ENCODE peak calls at places on chromosomes 16 and 17, in four cellular contexts. U is dorsolateral prefrontal cortex; S is LoVo; R is CD4-positive, alpha-beta memory T cell. D is an unnamed sample.

GRCh38 chr16:31194898-31195297 is 7.7 kb downstream of the PYCARD start:
- DNase-seq in U (no peak), R (no peak), S (no peak), D (no peak)

GRCh38 chr17:45063198-45063597 is 2.1 kb downstream of the NMT1 start:
- DNase-seq in S (no peak), R (no peak), U (no peak), D (no peak)

GRCh38 chr17:39653662-39654331 is 11.4 kb upstream of the TCAP start:
- DNase-seq in R (peak), U (peak), S (peak), D (peak)

GRCh38 chr16:30741461-30741914 is 6.7 kb upstream of the PHKG2 start:
- DNase-seq in S (no peak), U (no peak), R (no peak), D (no peak)

GRCh38 chr17:19318611-19319010 is 43.9 kb downstream of the B9D1 start:
- DNase-seq in S (no peak), R (no peak), U (peak), D (no peak)

GRCh38 chr17:6639651-6640535 is 618 bp downstream of the KIAA0753 start:
- DNase-seq in U (no peak), S (peak), R (no peak), D (peak)

GRCh38 chr17:63117431-63117830 is 151.4 kb downstream of the TANC2 start:
- DNase-seq in U (no peak), S (no peak), R (no peak), D (no peak)

GRCh38 chr16:81155769-81156168 is 59.6 kb upstream of the GCSH start:
- DNase-seq in U (no peak), S (no peak), R (no peak), D (no peak)

GRCh38 chr17:48543854-48544355 is 1.0 kb downstream of the HOXB2 start:
- DNase-seq in S (no peak), R (peak), U (no peak), D (no peak)

GRCh38 chr17:49829026-49829425 is 18.8 kb downstream of the TAC4 start:
- DNase-seq in R (no peak), S (no peak), U (no peak), D (no peak)

GRCh38 chr16:65783709-65784474 is 582.6 kb upstream of the CDH5 start:
- DNase-seq in R (no peak), S (no peak), U (no peak), D (no peak)

GRCh38 chr17:81264640-81265039 is 25.5 kb downstream of the NDUFAF8 start:
- DNase-seq in S (no peak), R (no peak), U (no peak), D (no peak)

GRCh38 chr16:5903153-5903552 is 805.6 kb upstream of the EEF2KMT start:
- DNase-seq in U (no peak), R (no peak), S (no peak), D (no peak)

GRCh38 chr17:80770881-80771611 is 220.6 kb upstream of the CHMP6 start:
- DNase-seq in U (no peak), S (no peak), R (no peak), D (no peak)

GRCh38 chr16:89444151-89444723 is 46.1 kb downstream of the ANKRD11 start:
- DNase-seq in R (no peak), S (no peak), U (no peak), D (no peak)

GRCh38 chr16:23941025-23941424 is 105.2 kb downstream of the PRKCB start:
- DNase-seq in R (no peak), U (no peak), S (no peak), D (no peak)

GRCh38 chr17:34892864-34893263 is 68.4 kb downstream of the CCT6B start:
- DNase-seq in S (no peak), U (no peak), R (peak), D (peak)

GRCh38 chr17:13462161-13462560 is 139.6 kb downstream of the HS3ST3A1 start:
- DNase-seq in R (no peak), S (no peak), U (no peak), D (no peak)

GRCh38 chr17:64413505-64413904 is 22.8 kb upstream of the PECAM1 start:
- DNase-seq in U (no peak), R (no peak), S (no peak), D (no peak)

GRCh38 chr17:46169913-46170312 is 23.3 kb downstream of the KANSL1 start:
- DNase-seq in S (no peak), U (no peak), R (no peak), D (no peak)

GRCh38 chr17:1625507-1626080 is 3.0 kb downstream of the SLC43A2 start:
- DNase-seq in U (no peak), S (no peak), R (no peak), D (no peak)

GRCh38 chr16:50598256-50598894 is 50.2 kb downstream of the NKD1 start:
- DNase-seq in U (peak), S (no peak), R (no peak), D (peak)

GRCh38 chr16:66874079-66874775 is 6.1 kb upstream of the PDP2 start:
- DNase-seq in R (no peak), S (no peak), U (no peak), D (no peak)

GRCh38 chr17:28982191-28982793 is 23.5 kb downstream of the SEZ6 start:
- DNase-seq in R (peak), U (no peak), S (no peak), D (no peak)

GRCh38 chr17:75345514-75346167 is 56.4 kb upstream of the SLC25A19 start:
- DNase-seq in S (no peak), U (no peak), R (peak), D (no peak)

GRCh38 chr17:79861371-79862216 is 22.4 kb upstream of the CBX4 start:
- DNase-seq in S (no peak), R (no peak), U (no peak), D (no peak)

GRCh38 chr16:12583237-12583897 is 220.3 kb downstream of the CPPED1 start:
- DNase-seq in U (no peak), S (no peak), R (no peak), D (no peak)

GRCh38 chr17:62782730-62783260 is 25.3 kb downstream of the MARCHF10 start:
- DNase-seq in R (no peak), S (no peak), U (no peak), D (no peak)

GRCh38 chr17:75777243-75777922 is 7.2 kb upstream of the UNK start:
- DNase-seq in R (no peak), S (no peak), U (no peak), D (no peak)

GRCh38 chr16:68985855-68986254 is 119.6 kb upstream of the HAS3 start:
- DNase-seq in S (no peak), R (no peak), U (no peak), D (no peak)

GRCh38 chr16:88810868-88811599 is 694 bp downstream of the APRT start:
- DNase-seq in U (peak), R (peak), S (peak), D (peak)

GRCh38 chr16:15602285-15603044 is 40.5 kb downstream of the MARF1 start:
- DNase-seq in U (no peak), S (no peak), R (no peak), D (no peak)

D was measured in head of caudate nucleus.